ENCODE peak calls at places on chromosomes 16 and 17, in seven cellular contexts. R is effector CD8-positive, alpha-beta T cell; Z is skeletal muscle cell; V is Daoy; P is Ammon's horn; E is H4; A is HepG2. B is an unnamed sample.

GRCh38 chr17:55053855-55054254 is 85.3 kb downstream of the STXBP4 start:
- DNase-seq in R (no peak), Z (no peak), A (no peak), P (no peak), E (no peak), V (no peak), B (no peak)

GRCh38 chr17:4204676-4205075 is 59.1 kb downstream of the ANKFY1 start:
- DNase-seq in P (peak; percentile 41), E (no peak), V (peak; percentile 71), A (no peak), R (no peak), Z (peak; percentile 97), B (no peak)

GRCh38 chr17:69949931-69950330 is 125.1 kb upstream of the KCNJ16 start:
- DNase-seq in V (no peak), E (no peak), Z (no peak), P (no peak), A (no peak), R (no peak), B (no peak)

GRCh38 chr17:45852535-45853297 is 8.0 kb downstream of the SPPL2C start:
- DNase-seq in A (peak; percentile 62), P (peak; percentile 82), E (peak; percentile 62), Z (no peak), V (peak; percentile 70), R (peak; percentile 46), B (peak; percentile 75)

GRCh38 chr16:3861808-3862451 is 18.6 kb downstream of the CREBBP start:
- DNase-seq in P (no peak), A (no peak), V (peak; percentile 33), Z (no peak), E (no peak), R (no peak), B (no peak)

GRCh38 chr17:13741744-13742143 is 140.0 kb upstream of the HS3ST3A1 start:
- DNase-seq in R (no peak), A (no peak), Z (no peak), E (no peak), P (no peak), V (no peak), B (no peak)

GRCh38 chr17:61219460-61219859 is 180.2 kb upstream of the TBX2 start:
- DNase-seq in P (no peak), E (no peak), R (no peak), Z (peak; percentile 60), V (no peak), A (no peak), B (no peak)

GRCh38 chr17:35491417-35491816 is 42.9 kb upstream of the SLFN13 start:
- DNase-seq in V (no peak), A (no peak), R (no peak), Z (no peak), P (no peak), E (no peak), B (no peak)

GRCh38 chr16:82011199-82011641 is at the start of gene SDR42E1:
- DNase-seq in V (peak; percentile 20), E (no peak), A (no peak), Z (no peak), R (peak; percentile 39), P (no peak), B (no peak)

GRCh38 chr16:81532491-81533174 is 88.0 kb downstream of the CMIP start:
- DNase-seq in V (no peak), R (no peak), P (no peak), A (peak; percentile 76), Z (no peak), E (no peak), B (no peak)

GRCh38 chr17:80424878-80425765 is 10.2 kb downstream of the ENDOV start:
- DNase-seq in V (no peak), E (no peak), A (no peak), Z (no peak), R (no peak), P (no peak), B (no peak)

GRCh38 chr17:77042688-77043330 is 98.0 kb upstream of the SEC14L1 start:
- DNase-seq in P (no peak), R (no peak), V (no peak), E (no peak), Z (no peak), A (no peak), B (no peak)

GRCh38 chr16:75317101-75317522 is 65.7 kb upstream of the BCAR1 start:
- DNase-seq in P (no peak), Z (no peak), R (no peak), A (no peak), V (peak; percentile 32), E (no peak), B (no peak)

GRCh38 chr17:81035389-81036127 is 607 bp downstream of the BAIAP2 start:
- DNase-seq in R (no peak), E (no peak), A (no peak), V (peak; percentile 46), Z (no peak), P (no peak), B (no peak)

GRCh38 chr17:7842950-7843535 is 9.0 kb downstream of the KDM6B start:
- DNase-seq in R (peak; percentile 55), Z (peak; percentile 76), E (peak; percentile 48), P (peak; percentile 81), V (peak; percentile 92), A (peak; percentile 53), B (peak; percentile 48)